ENCODE peak calls at places on chromosome 1, in five cellular contexts. One of them, this sample, is unnamed.

GRCh38 chr1:7784492-7785071 is 491 bp downstream of the PER3 start:
- DNase-seq in NCI-H187: no peak
- DNase-seq in GM04503: no peak
- DNase-seq in iPS DF 6.9: no peak
- DNase-seq in stimulated activated CD8-positive, alpha-beta memory T cell treated with anti-CD3 and anti-CD28 coated beads, Interleukin-7, amount 100 ng/mL, for 1 hour: no peak
- DNase-seq in this sample: peak

GRCh38 chr1:90745972-90746371 is 28.9 kb upstream of the BARHL2 start:
- DNase-seq in NCI-H187: no peak
- DNase-seq in GM04503: no peak
- DNase-seq in iPS DF 6.9: no peak
- DNase-seq in stimulated activated CD8-positive, alpha-beta memory T cell treated with anti-CD3 and anti-CD28 coated beads, Interleukin-7, amount 100 ng/mL, for 1 hour: no peak
- DNase-seq in this sample: no peak

GRCh38 chr1:232906441-232906840 is 44.0 kb upstream of the NTPCR start:
- DNase-seq in NCI-H187: no peak
- DNase-seq in GM04503: no peak
- DNase-seq in iPS DF 6.9: no peak
- DNase-seq in stimulated activated CD8-positive, alpha-beta memory T cell treated with anti-CD3 and anti-CD28 coated beads, Interleukin-7, amount 100 ng/mL, for 1 hour: no peak
- DNase-seq in this sample: no peak

GRCh38 chr1:18681423-18681835 is 50.8 kb downstream of the PAX7 start:
- DNase-seq in NCI-H187: no peak
- DNase-seq in GM04503: no peak
- DNase-seq in iPS DF 6.9: no peak
- DNase-seq in stimulated activated CD8-positive, alpha-beta memory T cell treated with anti-CD3 and anti-CD28 coated beads, Interleukin-7, amount 100 ng/mL, for 1 hour: no peak
- DNase-seq in this sample: no peak

GRCh38 chr1:19495000-19495656 is 9.8 kb upstream of the CAPZB start:
- DNase-seq in NCI-H187: no peak
- DNase-seq in GM04503: no peak
- DNase-seq in iPS DF 6.9: no peak
- DNase-seq in stimulated activated CD8-positive, alpha-beta memory T cell treated with anti-CD3 and anti-CD28 coated beads, Interleukin-7, amount 100 ng/mL, for 1 hour: no peak
- DNase-seq in this sample: no peak

GRCh38 chr1:226406401-226406881 is 1.5 kb downstream of the PARP1 start:
- DNase-seq in NCI-H187: no peak
- DNase-seq in GM04503: no peak
- DNase-seq in iPS DF 6.9: no peak
- DNase-seq in stimulated activated CD8-positive, alpha-beta memory T cell treated with anti-CD3 and anti-CD28 coated beads, Interleukin-7, amount 100 ng/mL, for 1 hour: no peak
- DNase-seq in this sample: no peak

GRCh38 chr1:175294179-175294756 is 101.7 kb upstream of the KIAA0040 start:
- DNase-seq in NCI-H187: no peak
- DNase-seq in GM04503: no peak
- DNase-seq in iPS DF 6.9: no peak
- DNase-seq in stimulated activated CD8-positive, alpha-beta memory T cell treated with anti-CD3 and anti-CD28 coated beads, Interleukin-7, amount 100 ng/mL, for 1 hour: no peak
- DNase-seq in this sample: no peak

GRCh38 chr1:27643626-27644368 is 8.8 kb upstream of the FGR start:
- DNase-seq in NCI-H187: no peak
- DNase-seq in GM04503: no peak
- DNase-seq in iPS DF 6.9: no peak
- DNase-seq in stimulated activated CD8-positive, alpha-beta memory T cell treated with anti-CD3 and anti-CD28 coated beads, Interleukin-7, amount 100 ng/mL, for 1 hour: peak
- DNase-seq in this sample: no peak

GRCh38 chr1:236802264-236802663 is 7.2 kb downstream of the MTR start:
- DNase-seq in NCI-H187: no peak
- DNase-seq in GM04503: no peak
- DNase-seq in iPS DF 6.9: no peak
- DNase-seq in stimulated activated CD8-positive, alpha-beta memory T cell treated with anti-CD3 and anti-CD28 coated beads, Interleukin-7, amount 100 ng/mL, for 1 hour: no peak
- DNase-seq in this sample: no peak

GRCh38 chr1:173149887-173150286 is 57.2 kb downstream of the TNFSF4 start:
- DNase-seq in NCI-H187: no peak
- DNase-seq in GM04503: peak
- DNase-seq in iPS DF 6.9: no peak
- DNase-seq in stimulated activated CD8-positive, alpha-beta memory T cell treated with anti-CD3 and anti-CD28 coated beads, Interleukin-7, amount 100 ng/mL, for 1 hour: no peak
- DNase-seq in this sample: no peak

GRCh38 chr1:27026621-27027574 is 14.2 kb upstream of the TENT5B start:
- DNase-seq in NCI-H187: peak
- DNase-seq in GM04503: no peak
- DNase-seq in iPS DF 6.9: no peak
- DNase-seq in stimulated activated CD8-positive, alpha-beta memory T cell treated with anti-CD3 and anti-CD28 coated beads, Interleukin-7, amount 100 ng/mL, for 1 hour: no peak
- DNase-seq in this sample: no peak

This sample was measured in sigmoid colon.